ENCODE peak calls at places on chromosomes 4 and X, in six cellular contexts. G is BE2C, E is cardiac muscle cell, H is brain microvascular endothelial cell, C is IMR-90, X is upper lobe of right lung. F is an unnamed sample.

GRCh38 chr4:55269970-55270369 is 76.1 kb upstream of the SRD5A3 start:
- DNase-seq in G (no peak), E (no peak), H (no peak), C (no peak), X (no peak), F (no peak)

GRCh38 chr4:3483471-3483921 is 20.4 kb downstream of the DOK7 start:
- DNase-seq in G (no peak), E (peak; percentile 51), H (no peak), C (no peak), X (no peak), F (no peak)

GRCh38 chrX:73850124-73851013 is 287.4 kb downstream of the CHIC1 start:
- DNase-seq in G (peak; percentile 9), E (peak; percentile 13), H (peak; percentile 29), C (peak; percentile 38), X (no peak), F (no peak)

GRCh38 chr4:89939994-89940393 is 45.3 kb downstream of the MMRN1 start:
- DNase-seq in G (no peak), E (no peak), H (no peak), C (no peak), X (no peak), F (no peak)

GRCh38 chr4:142984871-142985585 is 138.9 kb upstream of the INPP4B start:
- DNase-seq in G (no peak), E (peak; percentile 24), H (peak; percentile 9), C (peak; percentile 17), X (no peak), F (no peak)

GRCh38 chrX:134624046-134624430 is 34.2 kb downstream of the PLAC1 start:
- DNase-seq in G (no peak), E (no peak), H (no peak), C (peak; percentile 24), X (no peak), F (no peak)

GRCh38 chrX:37905436-37906147 is 58.2 kb upstream of the DYNLT3 start:
- DNase-seq in G (peak; percentile 76), E (peak; percentile 45), H (peak; percentile 12), C (peak; percentile 30), X (no peak), F (peak; percentile 49)

GRCh38 chrX:19602866-19603620 is 87.7 kb upstream of the MAP3K15 start:
- DNase-seq in G (no peak), E (no peak), H (peak; percentile 80), C (peak; percentile 82), X (no peak), F (no peak)

GRCh38 chr4:88517825-88518224 is 5.8 kb downstream of the PYURF start:
- DNase-seq in G (no peak), E (no peak), H (no peak), C (no peak), X (no peak), F (no peak)

GRCh38 chrX:24301806-24302205 is 12.1 kb downstream of the SUPT20HL2 start:
- DNase-seq in G (no peak), E (no peak), H (no peak), C (peak; percentile 26), X (no peak), F (no peak)

GRCh38 chr4:5712517-5712916 is 1.5 kb downstream of the EVC start:
- DNase-seq in G (no peak), E (no peak), H (peak; percentile 90), C (peak; percentile 81), X (no peak), F (no peak)

GRCh38 chr4:72997409-72997808 is 72.1 kb downstream of the COX18 start:
- DNase-seq in G (no peak), E (no peak), H (peak; percentile 11), C (peak; percentile 11), X (peak; percentile 66), F (no peak)

GRCh38 chr4:80154547-80154933 is 42.8 kb upstream of the PRDM8 start:
- DNase-seq in G (no peak), E (peak; percentile 42), H (no peak), C (no peak), X (no peak), F (no peak)

GRCh38 chrX:30955687-30956086 is 66.6 kb upstream of the TAB3 start:
- DNase-seq in G (no peak), E (no peak), H (no peak), C (no peak), X (no peak), F (no peak)

GRCh38 chr4:148007303-148007702 is 275.4 kb downstream of the ARHGAP10 start:
- DNase-seq in G (no peak), E (no peak), H (peak; percentile 96), C (peak; percentile 99), X (no peak), F (no peak)

GRCh38 chr4:100781433-100781832 is 263.6 kb upstream of the EMCN start:
- DNase-seq in G (no peak), E (no peak), H (no peak), C (no peak), X (no peak), F (no peak)

GRCh38 chr4:1582227-1582626 is 101.9 kb downstream of the FAM53A start:
- DNase-seq in G (no peak), E (no peak), H (no peak), C (no peak), X (peak; percentile 69), F (no peak)

GRCh38 chr4:16516796-16517413 is 290.6 kb upstream of the TAPT1 start:
- DNase-seq in G (peak; percentile 86), E (peak; percentile 70), H (peak; percentile 67), C (peak; percentile 85), X (no peak), F (no peak)

GRCh38 chrX:154367474-154368308 is 6.7 kb downstream of the FLNA start:
- DNase-seq in G (no peak), E (no peak), H (no peak), C (no peak), X (no peak), F (no peak)

GRCh38 chr4:8181844-8182243 is 17.2 kb upstream of the SH3TC1 start:
- DNase-seq in G (no peak), E (peak; percentile 75), H (no peak), C (no peak), X (no peak), F (no peak)

GRCh38 chr4:65668201-65669007 is 1.9 kb downstream of the EPHA5 start:
- DNase-seq in G (peak; percentile 17), E (peak; percentile 55), H (peak; percentile 41), C (no peak), X (peak; percentile 50), F (peak; percentile 22)

GRCh38 chr4:150781108-150781663 is 199.2 kb downstream of the MAB21L2 start:
- DNase-seq in G (peak; percentile 56), E (no peak), H (no peak), C (no peak), X (no peak), F (no peak)

GRCh38 chr4:184882276-184882675 is 56.5 kb upstream of the ACSL1 start:
- DNase-seq in G (no peak), E (no peak), H (no peak), C (no peak), X (no peak), F (no peak)

GRCh38 chr4:126395661-126396060 is 1080.9 kb downstream of the FAT4 start:
- DNase-seq in G (no peak), E (no peak), H (no peak), C (peak; percentile 33), X (no peak), F (no peak)

GRCh38 chrX:82816572-82816971 is 691.5 kb upstream of the POU3F4 start:
- DNase-seq in G (no peak), E (no peak), H (no peak), C (no peak), X (no peak), F (no peak)

DNA sequence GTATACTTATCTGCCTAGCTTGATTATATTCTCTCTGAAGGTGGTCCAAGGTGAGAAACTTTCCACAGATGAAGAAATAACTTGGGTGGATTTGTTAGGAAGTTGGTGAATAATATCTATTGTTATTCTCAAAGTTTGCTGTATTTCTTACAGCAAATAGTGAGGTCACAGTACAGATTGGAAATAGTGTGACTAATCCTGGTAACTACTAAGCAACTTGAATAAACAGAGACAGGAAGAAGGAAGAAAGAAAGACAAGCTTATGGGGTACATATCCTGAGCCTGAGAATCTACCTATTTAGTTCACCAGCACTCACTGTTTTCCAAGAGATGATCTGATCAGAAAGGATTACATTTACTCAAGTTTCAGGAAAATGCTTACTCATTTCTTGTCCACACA is 1416.1 kb downstream of the RPA4 start:
- DNase-seq in G (no peak), E (no peak), H (no peak), C (no peak), X (no peak), F (no peak)
- TF ChIP-seq CTCF in G (no peak), E (no peak), H (no peak), C (no peak), X (no peak), F (no peak)

GRCh38 chrX:99800016-99800415 is 610.1 kb downstream of the PCDH19 start:
- DNase-seq in G (no peak), E (no peak), H (no peak), C (no peak), X (no peak), F (no peak)

GRCh38 chrX:99798951-99799350 is 611.1 kb downstream of the PCDH19 start:
- DNase-seq in G (no peak), E (no peak), H (no peak), C (no peak), X (no peak), F (no peak)

GRCh38 chrX:99795495-99795894 is 614.6 kb downstream of the PCDH19 start:
- DNase-seq in G (no peak), E (no peak), H (no peak), C (no peak), X (no peak), F (no peak)
- TF ChIP-seq CTCF in G (peak; percentile 34), E (no peak), H (no peak), C (no peak), X (peak; percentile 6), F (no peak)

DNA sequence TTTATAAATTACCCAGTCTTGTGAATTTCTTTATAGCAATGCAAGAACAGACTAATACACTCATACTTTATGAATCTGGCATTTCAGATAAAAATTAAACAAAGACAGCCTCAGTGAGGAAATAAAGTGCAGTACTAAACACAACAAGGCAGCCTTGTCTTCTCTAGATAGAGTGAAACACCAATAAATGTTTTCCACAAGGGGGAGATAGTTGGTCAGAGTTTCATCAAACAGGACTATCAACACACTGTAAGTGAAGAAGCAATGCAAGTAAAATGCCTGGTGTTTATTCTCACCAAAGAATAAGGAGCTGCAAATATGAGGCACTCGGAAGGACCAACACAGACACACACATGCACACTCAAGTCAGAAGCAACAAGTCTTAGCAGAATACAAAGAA is 62.8 kb downstream of the FAM9B start:
- DNase-seq in G (no peak), E (peak; percentile 31), H (peak; percentile 41), C (peak; percentile 67), X (no peak), F (no peak)
- TF ChIP-seq CTCF in G (peak; percentile 45), E (peak; percentile 24), H (no peak), C (peak; percentile 51), X (peak; percentile 38), F (no peak)

DNA sequence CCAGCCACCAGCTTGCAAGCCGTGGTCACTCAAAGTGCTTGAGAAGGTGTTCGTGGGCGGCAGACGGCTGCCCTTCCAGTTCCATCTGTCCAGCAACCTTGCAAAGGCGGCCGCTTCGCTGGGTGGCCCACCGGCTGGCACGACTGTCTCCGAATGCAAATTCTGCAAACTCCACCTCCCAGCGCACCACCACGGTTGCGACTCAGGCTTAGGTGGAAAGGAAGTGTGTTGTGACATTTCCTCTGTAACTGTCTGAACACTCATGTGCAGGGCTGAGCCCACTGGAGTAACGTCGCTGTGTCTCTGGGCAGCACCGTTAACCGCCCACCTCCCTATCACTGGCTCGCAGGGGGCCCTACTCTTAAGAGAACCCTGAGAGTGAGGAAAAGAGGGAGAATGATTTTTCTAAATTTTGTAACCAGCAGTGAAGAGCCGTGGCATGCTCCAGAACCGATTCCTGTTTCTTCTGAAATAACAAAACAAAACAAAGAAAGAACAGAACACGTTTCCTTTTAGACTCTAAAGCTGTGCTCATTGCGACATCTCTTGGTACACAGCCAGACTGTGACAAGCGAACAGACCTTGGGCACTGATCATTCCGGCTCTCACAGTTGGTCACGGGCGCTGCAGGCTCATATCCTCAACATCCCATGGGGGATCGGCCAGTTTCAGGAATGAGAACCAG is at the start of gene P2RY8:
- DNase-seq in G (no peak), E (no peak), H (peak; percentile 28), C (no peak), X (peak; percentile 72), F (no peak)
- TF ChIP-seq CTCF in G (no peak), E (no peak), H (no peak), C (no peak), X (no peak), F (no peak)